ENCODE peak calls at places on chromosomes 6 and 20, in five cellular contexts. One of them, this sample, is unnamed.
A peak's percentile ranks its signal among the peaks of the same experiment; 100 is the strongest.

GRCh38 chr6:158649289-158650143 is at the start of gene SYTL3:
- DNase-seq in tibial nerve: no peak
- DNase-seq in heart left ventricle: no peak
- DNase-seq in fibroblast of lung: peak; percentile 47
- DNase-seq in body of pancreas: no peak
- DNase-seq in this sample: no peak

GRCh38 chr6:17525637-17526036 is 74.5 kb upstream of the FAM8A1 start:
- DNase-seq in body of pancreas: no peak
- DNase-seq in heart left ventricle: no peak
- DNase-seq in tibial nerve: no peak
- DNase-seq in fibroblast of lung: peak; percentile 45
- DNase-seq in this sample: no peak

GRCh38 chr6:136288566-136289326 is 900 bp downstream of the BCLAF1 start:
- DNase-seq in heart left ventricle: peak; percentile 81
- DNase-seq in fibroblast of lung: peak; percentile 91
- DNase-seq in body of pancreas: peak; percentile 84
- DNase-seq in tibial nerve: peak; percentile 36
- DNase-seq in this sample: peak; percentile 87

GRCh38 chr6:37779902-37780628 is 39.5 kb upstream of the ZFAND3 start:
- DNase-seq in tibial nerve: no peak
- DNase-seq in heart left ventricle: no peak
- DNase-seq in fibroblast of lung: no peak
- DNase-seq in body of pancreas: no peak
- DNase-seq in this sample: no peak

GRCh38 chr20:61525781-61526431 is 273.8 kb downstream of the CDH4 start:
- DNase-seq in heart left ventricle: no peak
- DNase-seq in body of pancreas: no peak
- DNase-seq in fibroblast of lung: peak; percentile 19
- DNase-seq in tibial nerve: no peak
- DNase-seq in this sample: no peak

GRCh38 chr20:17859002-17859615 is 109.5 kb downstream of the SNX5 start:
- DNase-seq in fibroblast of lung: no peak
- DNase-seq in tibial nerve: no peak
- DNase-seq in heart left ventricle: no peak
- DNase-seq in body of pancreas: peak; percentile 60
- DNase-seq in this sample: no peak

GRCh38 chr6:143405381-143406154 is 44.9 kb downstream of the ADAT2 start:
- DNase-seq in heart left ventricle: no peak
- DNase-seq in tibial nerve: no peak
- DNase-seq in fibroblast of lung: peak; percentile 17
- DNase-seq in body of pancreas: no peak
- DNase-seq in this sample: no peak

GRCh38 chr6:28142446-28142845 is 763 bp downstream of the ZKSCAN8 start:
- DNase-seq in tibial nerve: no peak
- DNase-seq in body of pancreas: no peak
- DNase-seq in fibroblast of lung: peak; percentile 24
- DNase-seq in heart left ventricle: no peak
- DNase-seq in this sample: no peak

GRCh38 chr6:132733288-132733687 is 19.4 kb upstream of the VNN1 start:
- DNase-seq in tibial nerve: no peak
- DNase-seq in body of pancreas: no peak
- DNase-seq in fibroblast of lung: no peak
- DNase-seq in heart left ventricle: no peak
- DNase-seq in this sample: no peak

GRCh38 chr6:24547243-24547642 is 52.5 kb downstream of the ALDH5A1 start:
- DNase-seq in heart left ventricle: no peak
- DNase-seq in tibial nerve: no peak
- DNase-seq in fibroblast of lung: no peak
- DNase-seq in body of pancreas: no peak
- DNase-seq in this sample: no peak

GRCh38 chr6:7058250-7058923 is 49.4 kb upstream of the RREB1 start:
- DNase-seq in tibial nerve: no peak
- DNase-seq in heart left ventricle: peak; percentile 41
- DNase-seq in fibroblast of lung: peak; percentile 93
- DNase-seq in body of pancreas: peak; percentile 87
- DNase-seq in this sample: no peak

GRCh38 chr20:37990571-37991151 is 42.6 kb downstream of the TTI1 start:
- DNase-seq in heart left ventricle: peak; percentile 92
- DNase-seq in tibial nerve: no peak
- DNase-seq in fibroblast of lung: peak; percentile 91
- DNase-seq in body of pancreas: peak; percentile 54
- DNase-seq in this sample: no peak

GRCh38 chr6:140571139-140571538 is 1196.7 kb upstream of the CITED2 start:
- DNase-seq in tibial nerve: no peak
- DNase-seq in heart left ventricle: no peak
- DNase-seq in fibroblast of lung: no peak
- DNase-seq in body of pancreas: no peak
- DNase-seq in this sample: no peak

GRCh38 chr6:45310118-45310788 is 17.9 kb upstream of the RUNX2 start:
- DNase-seq in body of pancreas: no peak
- DNase-seq in tibial nerve: no peak
- DNase-seq in fibroblast of lung: no peak
- DNase-seq in heart left ventricle: peak; percentile 28
- DNase-seq in this sample: no peak

GRCh38 chr20:44271915-44272663 is 25.0 kb downstream of the GDAP1L1 start:
- DNase-seq in heart left ventricle: no peak
- DNase-seq in body of pancreas: no peak
- DNase-seq in tibial nerve: no peak
- DNase-seq in fibroblast of lung: no peak
- DNase-seq in this sample: no peak

GRCh38 chr6:80544500-80545055 is 438.1 kb downstream of the BCKDHB start:
- DNase-seq in fibroblast of lung: no peak
- DNase-seq in body of pancreas: no peak
- DNase-seq in heart left ventricle: no peak
- DNase-seq in tibial nerve: no peak
- DNase-seq in this sample: no peak

GRCh38 chr20:2946988-2947961 is 74.0 kb downstream of the PTPRA start:
- DNase-seq in body of pancreas: peak; percentile 18
- DNase-seq in fibroblast of lung: peak; percentile 83
- DNase-seq in heart left ventricle: no peak
- DNase-seq in tibial nerve: no peak
- DNase-seq in this sample: no peak

GRCh38 chr6:170190046-170190445 is 100.8 kb downstream of the DLL1 start:
- DNase-seq in heart left ventricle: no peak
- DNase-seq in body of pancreas: no peak
- DNase-seq in tibial nerve: no peak
- DNase-seq in fibroblast of lung: no peak
- DNase-seq in this sample: no peak

GRCh38 chr6:113414511-113414910 is 442.6 kb upstream of the MARCKS start:
- DNase-seq in heart left ventricle: peak; percentile 42
- DNase-seq in body of pancreas: peak; percentile 69
- DNase-seq in fibroblast of lung: peak; percentile 82
- DNase-seq in tibial nerve: no peak
- DNase-seq in this sample: no peak

GRCh38 chr20:3797592-3798404 is 1.7 kb downstream of the CDC25B start:
- DNase-seq in fibroblast of lung: peak; percentile 55
- DNase-seq in heart left ventricle: peak; percentile 23
- DNase-seq in body of pancreas: no peak
- DNase-seq in tibial nerve: no peak
- DNase-seq in this sample: no peak

GRCh38 chr6:35370124-35370741 is 27.9 kb downstream of the PPARD start:
- DNase-seq in fibroblast of lung: peak; percentile 93
- DNase-seq in heart left ventricle: peak; percentile 93
- DNase-seq in body of pancreas: peak; percentile 26
- DNase-seq in tibial nerve: peak; percentile 28
- DNase-seq in this sample: peak; percentile 78

GRCh38 chr6:25017932-25018581 is 82.3 kb upstream of the RIPOR2 start:
- DNase-seq in fibroblast of lung: peak; percentile 74
- DNase-seq in heart left ventricle: no peak
- DNase-seq in body of pancreas: peak; percentile 52
- DNase-seq in tibial nerve: peak; percentile 25
- DNase-seq in this sample: no peak

GRCh38 chr6:167866642-167867041 is 39.9 kb downstream of the AFDN start:
- DNase-seq in tibial nerve: no peak
- DNase-seq in body of pancreas: no peak
- DNase-seq in fibroblast of lung: no peak
- DNase-seq in heart left ventricle: no peak
- DNase-seq in this sample: no peak

GRCh38 chr6:686528-686927 is 6.4 kb downstream of the EXOC2 start:
- DNase-seq in body of pancreas: no peak
- DNase-seq in tibial nerve: no peak
- DNase-seq in fibroblast of lung: peak; percentile 48
- DNase-seq in heart left ventricle: no peak
- DNase-seq in this sample: no peak

GRCh38 chr6:49462071-49462470 is 982 bp downstream of the MMUT start:
- DNase-seq in body of pancreas: no peak
- DNase-seq in fibroblast of lung: peak; percentile 28
- DNase-seq in heart left ventricle: no peak
- DNase-seq in tibial nerve: no peak
- DNase-seq in this sample: no peak

GRCh38 chr6:111589366-111589765 is 16.3 kb downstream of the TRAF3IP2 start:
- DNase-seq in body of pancreas: no peak
- DNase-seq in tibial nerve: no peak
- DNase-seq in heart left ventricle: peak; percentile 55
- DNase-seq in fibroblast of lung: peak; percentile 96
- DNase-seq in this sample: peak; percentile 63

GRCh38 chr6:38434051-38434450 is 205.7 kb downstream of the BTBD9 start:
- DNase-seq in tibial nerve: no peak
- DNase-seq in fibroblast of lung: no peak
- DNase-seq in heart left ventricle: no peak
- DNase-seq in body of pancreas: no peak
- DNase-seq in this sample: no peak

GRCh38 chr20:35341366-35342028 is 49.3 kb upstream of the FAM83C start:
- DNase-seq in heart left ventricle: no peak
- DNase-seq in fibroblast of lung: no peak
- DNase-seq in body of pancreas: no peak
- DNase-seq in tibial nerve: no peak
- DNase-seq in this sample: no peak

GRCh38 chr20:4956200-4956810 is 45.0 kb downstream of the SLC23A2 start:
- DNase-seq in body of pancreas: no peak
- DNase-seq in fibroblast of lung: peak; percentile 74
- DNase-seq in heart left ventricle: no peak
- DNase-seq in tibial nerve: no peak
- DNase-seq in this sample: no peak

DNA sequence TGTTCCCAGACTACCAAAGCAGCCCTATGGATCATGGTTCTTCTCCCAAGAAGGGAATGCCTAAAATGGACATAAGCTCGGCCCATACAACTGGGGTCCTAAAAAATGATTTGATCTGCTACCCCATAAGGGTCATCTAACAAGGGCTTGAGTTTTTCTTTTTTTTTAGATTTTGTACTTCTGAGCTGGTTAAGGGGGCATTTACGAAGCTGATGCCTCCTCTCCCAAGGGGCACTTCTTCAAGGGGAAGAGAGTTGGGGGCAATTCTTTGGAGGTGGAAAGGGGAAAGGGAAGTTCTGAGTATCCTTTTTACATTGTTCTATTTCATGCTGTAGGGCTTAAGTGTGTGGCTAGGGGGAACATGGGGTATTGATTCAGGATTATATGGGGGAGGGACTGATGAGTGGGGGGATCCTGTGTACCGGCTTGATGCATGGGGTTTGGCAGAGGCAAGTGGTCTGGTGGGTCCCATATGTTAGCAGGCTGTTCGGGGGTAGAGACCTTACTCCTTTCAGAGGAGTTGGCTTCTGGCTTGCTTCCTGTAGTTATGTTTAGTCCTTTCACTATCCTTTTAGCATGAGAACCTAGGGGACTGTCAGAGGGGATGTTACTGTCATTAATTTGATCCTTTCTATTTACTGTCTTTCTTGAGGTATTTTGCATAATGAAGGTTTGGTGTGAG is 8.1 kb upstream of the ZNFX1 start:
- DNase-seq in tibial nerve: no peak
- DNase-seq in fibroblast of lung: no peak
- DNase-seq in body of pancreas: no peak
- DNase-seq in heart left ventricle: no peak
- DNase-seq in this sample: no peak
- H3K9me3 ChIP-seq in tibial nerve: peaks cover 66% of the 10 kb centered on the region
- H3K9me3 ChIP-seq in fibroblast of lung: peaks cover 10% of the 10 kb centered on the region
- H3K9me3 ChIP-seq in body of pancreas: peaks cover 29% of the 10 kb centered on the region
- H3K9me3 ChIP-seq in heart left ventricle: no peaks in the 10 kb centered on the region
- H3K9me3 ChIP-seq in this sample: peaks cover 19% of the 10 kb centered on the region

GRCh38 chr6:71482742-71483141 is 194.1 kb downstream of the OGFRL1 start:
- DNase-seq in heart left ventricle: no peak
- DNase-seq in fibroblast of lung: peak; percentile 53
- DNase-seq in body of pancreas: no peak
- DNase-seq in tibial nerve: no peak
- DNase-seq in this sample: no peak
- H3K27ac ChIP-seq in heart left ventricle: no peak overlapping the region
- H3K27ac ChIP-seq in fibroblast of lung: no peak overlapping the region
- H3K27ac ChIP-seq in body of pancreas: no peak overlapping the region
- H3K27ac ChIP-seq in tibial nerve: no peak overlapping the region
- H3K27ac ChIP-seq in this sample: no peak overlapping the region

GRCh38 chr20:36761125-36761524 is 12.4 kb downstream of the DSN1 start:
- DNase-seq in tibial nerve: no peak
- DNase-seq in heart left ventricle: no peak
- DNase-seq in body of pancreas: no peak
- DNase-seq in fibroblast of lung: no peak
- DNase-seq in this sample: no peak
- H3K9me3 ChIP-seq in tibial nerve: no peaks in the 10 kb centered on the region
- H3K9me3 ChIP-seq in heart left ventricle: no peaks in the 10 kb centered on the region
- H3K9me3 ChIP-seq in body of pancreas: no peaks in the 10 kb centered on the region
- H3K9me3 ChIP-seq in fibroblast of lung: no peaks in the 10 kb centered on the region
- H3K9me3 ChIP-seq in this sample: no peaks in the 10 kb centered on the region

DNA sequence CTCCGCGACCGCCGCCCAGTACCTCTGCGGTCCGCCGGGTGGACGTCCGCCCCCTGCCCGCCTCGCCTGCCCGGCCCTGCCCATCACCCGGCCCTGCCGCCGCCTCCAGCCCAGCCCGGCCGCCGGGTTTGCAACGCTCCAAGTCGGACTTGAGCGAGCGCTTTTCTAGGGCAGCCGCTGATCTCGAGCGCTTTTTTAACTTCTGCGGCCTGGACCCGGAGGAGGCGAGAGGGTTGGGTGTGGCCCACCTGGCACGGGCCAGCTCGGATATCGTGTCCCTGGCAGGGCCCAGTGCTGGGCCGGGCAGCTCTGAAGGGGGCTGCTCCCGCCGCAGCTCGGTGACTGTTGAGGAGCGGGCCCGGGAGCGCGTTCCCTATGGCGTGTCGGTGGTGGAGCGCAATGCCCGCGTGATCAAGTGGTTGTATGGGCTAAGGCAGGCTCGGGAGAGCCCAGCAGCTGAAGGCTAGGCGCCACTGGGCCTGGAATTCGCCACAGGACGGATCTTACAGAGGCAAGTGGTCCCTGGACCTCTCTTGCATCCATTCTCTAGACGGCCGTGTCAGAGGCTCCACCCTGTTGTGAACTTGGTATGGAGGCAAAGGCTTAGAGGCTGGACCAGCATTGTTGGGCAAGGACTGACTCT is 11.8 kb downstream of the FAM110A start:
- DNase-seq in heart left ventricle: no peak
- DNase-seq in fibroblast of lung: no peak
- DNase-seq in body of pancreas: no peak
- DNase-seq in tibial nerve: no peak
- DNase-seq in this sample: no peak
- H3K27ac ChIP-seq in heart left ventricle: no peak overlapping the region
- H3K27ac ChIP-seq in fibroblast of lung: no peak overlapping the region
- H3K27ac ChIP-seq in body of pancreas: no peak overlapping the region
- H3K27ac ChIP-seq in tibial nerve: no peak overlapping the region
- H3K27ac ChIP-seq in this sample: no peak overlapping the region

GRCh38 chr6:3355011-3355357 is 96.2 kb downstream of the PSMG4 start:
- DNase-seq in body of pancreas: no peak
- DNase-seq in tibial nerve: no peak
- DNase-seq in heart left ventricle: no peak
- DNase-seq in fibroblast of lung: no peak
- DNase-seq in this sample: no peak
- H3K9me3 ChIP-seq in body of pancreas: no peaks in the 10 kb centered on the region
- H3K9me3 ChIP-seq in tibial nerve: no peaks in the 10 kb centered on the region
- H3K9me3 ChIP-seq in heart left ventricle: no peaks in the 10 kb centered on the region
- H3K9me3 ChIP-seq in fibroblast of lung: no peaks in the 10 kb centered on the region
- H3K9me3 ChIP-seq in this sample: no peaks in the 10 kb centered on the region